ENCODE peak calls at places on chromosomes 11 and 22, in five cellular contexts. F is astrocyte of the spinal cord, R is GM23338, I is IMR-90, U is endodermal cell. Z is an unnamed sample.

GRCh38 chr22:37771702-37772427 is 35.9 kb upstream of the GCAT start:
- DNase-seq in R (no peak), I (no peak), U (no peak), F (no peak), Z (no peak)

GRCh38 chr11:61021661-61022212 is 50.3 kb downstream of the CD6 start:
- DNase-seq in R (peak), U (peak), F (no peak), I (no peak), Z (peak)

GRCh38 chr22:38286915-38287669 is 14.3 kb upstream of the TMEM184B start:
- DNase-seq in F (no peak), I (no peak), R (peak), U (no peak), Z (no peak)

GRCh38 chr11:102241026-102241425 is 76.3 kb upstream of the BIRC3 start:
- DNase-seq in I (peak), U (no peak), R (no peak), F (peak), Z (no peak)

GRCh38 chr22:48494968-48495750 is 1332.5 kb downstream of the BRD1 start:
- DNase-seq in U (no peak), R (no peak), F (no peak), I (no peak), Z (peak)

GRCh38 chr22:47090591-47091240 is 328.3 kb downstream of the TBC1D22A start:
- DNase-seq in R (peak), U (peak), F (peak), I (peak), Z (no peak)

GRCh38 chr11:2951235-2952110 is 22.3 kb upstream of the PHLDA2 start:
- DNase-seq in I (peak), F (peak), R (no peak), U (peak), Z (no peak)

GRCh38 chr22:23150762-23151161 is 5.5 kb downstream of the RAB36 start:
- DNase-seq in U (no peak), F (no peak), R (no peak), I (no peak), Z (no peak)

GRCh38 chr22:39314251-39314971 is 5.0 kb downstream of the RPL3 start:
- DNase-seq in F (no peak), U (peak), R (peak), I (no peak), Z (no peak)

GRCh38 chr22:25054943-25055511 is 102.5 kb downstream of the KIAA1671 start:
- DNase-seq in R (no peak), F (no peak), I (no peak), U (no peak), Z (peak)

GRCh38 chr22:46660604-46661201 is 40.5 kb downstream of the GRAMD4 start:
- DNase-seq in F (no peak), R (peak), U (no peak), I (no peak), Z (peak)

GRCh38 chr11:69435161-69435990 is 46.1 kb upstream of the LINC01488 start:
- DNase-seq in R (no peak), F (no peak), U (peak), I (no peak), Z (peak)

GRCh38 chr11:69293819-69294505 is at the start of gene MYEOV:
- DNase-seq in R (peak), I (no peak), F (peak), U (peak), Z (peak)

GRCh38 chr22:26642465-26643367 is 14.7 kb upstream of the MIAT start:
- DNase-seq in R (peak), U (peak), F (peak), I (no peak), Z (peak)

GRCh38 chr11:131583823-131584222 is 213.4 kb downstream of the NTM start:
- DNase-seq in F (no peak), U (no peak), I (no peak), R (no peak), Z (no peak)

GRCh38 chr11:66316849-66317251 is at the start of gene CD248:
- DNase-seq in F (peak), I (peak), R (peak), U (peak), Z (no peak)

GRCh38 chr11:11069741-11070550 is 212.1 kb upstream of the ZBED5 start:
- DNase-seq in U (no peak), F (no peak), I (no peak), R (no peak), Z (no peak)

GRCh38 chr11:64444838-64445441 is 86.0 kb downstream of the RPS6KA4 start:
- DNase-seq in U (peak), R (peak), F (no peak), I (peak), Z (no peak)

GRCh38 chr11:8168485-8169257 is at the start of gene RIC3:
- DNase-seq in U (peak), F (no peak), R (peak), I (no peak), Z (peak)

GRCh38 chr22:28314959-28315358 is 364.7 kb downstream of the TTC28 start:
- DNase-seq in I (no peak), R (no peak), U (no peak), F (no peak), Z (no peak)

GRCh38 chr22:24134090-24134846 is 47.0 kb upstream of the SUSD2 start:
- DNase-seq in F (peak), I (no peak), R (peak), U (peak), Z (peak)

GRCh38 chr11:93849751-93850584 is 450 bp downstream of the VSTM5 start:
- DNase-seq in R (peak), U (peak), I (no peak), F (peak), Z (peak)

GRCh38 chr11:60334005-60334620 is 7.1 kb downstream of the MS4A6E start:
- DNase-seq in R (peak), U (peak), F (peak), I (peak), Z (peak)

GRCh38 chr11:128550967-128551522 is 36.3 kb downstream of the ETS1 start:
- DNase-seq in F (no peak), U (no peak), I (no peak), R (no peak), Z (no peak)

GRCh38 chr11:109939176-109939810 is 153.9 kb upstream of the ZC3H12C start:
- DNase-seq in R (peak), U (peak), I (peak), F (peak), Z (peak)

GRCh38 chr22:21929253-21929652 is 23.4 kb downstream of the PPM1F start:
- DNase-seq in F (no peak), U (peak), I (no peak), R (no peak), Z (no peak)

GRCh38 chr22:22074634-22075381 is 92.2 kb upstream of the TOP3B start:
- DNase-seq in R (no peak), U (no peak), I (no peak), F (no peak), Z (no peak)

GRCh38 chr11:39678996-39679395 is 1780.5 kb downstream of the LRRC4C start:
- DNase-seq in I (no peak), U (no peak), R (no peak), F (peak), Z (no peak)

GRCh38 chr22:31893460-31893859 is 50.9 kb upstream of the YWHAH start:
- DNase-seq in U (no peak), I (no peak), F (peak), R (no peak), Z (no peak)

GRCh38 chr11:134332189-134332631 is 422 bp downstream of the GLB1L2 start:
- DNase-seq in F (no peak), R (peak), I (no peak), U (peak), Z (no peak)

GRCh38 chr11:304915-305833 is 2.4 kb upstream of the IFITM2 start:
- DNase-seq in I (peak), U (peak), F (peak), R (peak), Z (peak)

GRCh38 chr11:46429709-46430108 is 38.1 kb upstream of the CHRM4 start:
- DNase-seq in I (no peak), U (no peak), R (no peak), F (no peak), Z (no peak)

GRCh38 chr11:134639586-134640330 is 227.7 kb upstream of the B3GAT1 start:
- DNase-seq in U (peak), R (no peak), I (no peak), F (no peak), Z (no peak)

GRCh38 chr22:22487059-22487458 is 21.5 kb downstream of the ZNF280B start:
- DNase-seq in U (no peak), F (no peak), I (no peak), R (no peak), Z (no peak)

GRCh38 chr22:37848587-37849088 is 581 bp upstream of the EIF3L start:
- DNase-seq in U (peak), F (peak), R (peak), I (peak), Z (no peak)

GRCh38 chr22:12601870-12602779 is 2925.9 kb upstream of the OR11H1 start:
- DNase-seq in R (no peak), F (no peak), I (no peak), U (no peak), Z (no peak)

GRCh38 chr11:115939726-115940421 is 435.7 kb upstream of the CADM1 start:
- DNase-seq in R (no peak), F (no peak), I (no peak), U (no peak), Z (no peak)

GRCh38 chr11:114066046-114066648 is 6.6 kb downstream of the ZBTB16 start:
- DNase-seq in U (no peak), R (no peak), F (no peak), I (no peak), Z (no peak)
- H3K4me3 ChIP-seq in U (no peak), R (no peak), F (no peak), I (no peak), Z (no peak)

DNA sequence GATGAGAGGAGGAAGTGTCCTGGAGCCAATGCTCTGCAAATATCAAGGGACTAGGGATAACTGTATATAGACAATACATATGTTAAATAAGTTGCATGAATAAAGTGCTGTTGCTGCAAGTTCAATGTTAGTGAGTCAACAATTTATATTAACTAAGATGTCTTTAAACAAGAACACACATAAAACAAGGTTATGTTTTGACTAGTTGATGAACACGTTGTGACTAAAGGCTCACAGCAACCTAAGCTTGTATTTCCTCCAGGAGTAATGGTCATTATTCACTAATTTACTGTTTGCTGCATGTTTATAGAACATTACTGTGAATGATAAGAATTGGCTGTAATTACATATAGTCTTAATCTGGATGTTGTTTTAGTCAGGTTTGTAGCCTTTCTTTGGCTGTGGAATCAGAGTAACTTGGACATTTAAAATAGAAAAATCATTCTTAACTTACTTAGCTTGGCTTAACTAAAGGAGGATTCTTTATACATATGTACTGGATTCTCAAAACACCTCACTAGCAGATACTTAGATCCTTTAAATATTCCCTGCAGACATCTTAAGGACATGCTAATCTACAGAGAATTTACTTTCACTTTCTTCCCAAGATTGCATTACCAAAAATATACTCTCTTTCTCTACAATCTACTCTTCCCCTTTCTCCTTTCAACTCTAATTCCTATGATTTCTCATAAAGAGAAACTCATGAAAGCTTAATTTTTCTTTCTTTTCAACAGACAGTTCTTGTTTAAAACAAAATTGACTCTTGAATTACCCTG is 319.6 kb upstream of the CTSC start:
- DNase-seq in I (no peak), U (no peak), F (peak), R (no peak), Z (no peak)
- H3K4me3 ChIP-seq in I (no peak), U (no peak), F (no peak), R (no peak), Z (no peak)

GRCh38 chr11:44067266-44067665 is 1.2 kb downstream of the ACCS start:
- DNase-seq in I (no peak), F (no peak), R (no peak), U (no peak), Z (no peak)
- H3K4me3 ChIP-seq in I (no peak), F (no peak), R (peak), U (no peak), Z (no peak)

GRCh38 chr11:1928891-1929541 is 9.5 kb downstream of the TNNT3 start:
- DNase-seq in U (no peak), F (no peak), R (no peak), I (no peak), Z (peak)
- H3K4me3 ChIP-seq in U (no peak), F (no peak), R (no peak), I (no peak), Z (no peak)

GRCh38 chr22:20205464-20205963 is 54.7 kb upstream of the CCDC188 start:
- DNase-seq in I (no peak), R (no peak), F (no peak), U (no peak), Z (no peak)
- H3K4me3 ChIP-seq in I (no peak), R (no peak), F (no peak), U (no peak), Z (no peak)

GRCh38 chr11:34633640-34633989 is 12.7 kb downstream of the EHF start:
- DNase-seq in I (no peak), U (no peak), F (no peak), R (no peak), Z (no peak)

GRCh38 chr11:34636127-34636526 is 15.2 kb downstream of the EHF start:
- DNase-seq in F (no peak), U (no peak), R (no peak), I (no peak), Z (no peak)

GRCh38 chr11:34631737-34632104 is 10.8 kb downstream of the EHF start:
- DNase-seq in I (no peak), F (no peak), R (no peak), U (no peak), Z (no peak)

GRCh38 chr11:34632105-34632780 is 11.3 kb downstream of the EHF start:
- DNase-seq in R (no peak), F (no peak), I (no peak), U (peak), Z (no peak)

GRCh38 chr11:34633990-34634725 is 13.3 kb downstream of the EHF start:
- DNase-seq in F (no peak), R (no peak), U (peak), I (peak), Z (no peak)
- H3K4me3 ChIP-seq in F (no peak), R (no peak), U (no peak), I (no peak), Z (no peak)

DNA sequence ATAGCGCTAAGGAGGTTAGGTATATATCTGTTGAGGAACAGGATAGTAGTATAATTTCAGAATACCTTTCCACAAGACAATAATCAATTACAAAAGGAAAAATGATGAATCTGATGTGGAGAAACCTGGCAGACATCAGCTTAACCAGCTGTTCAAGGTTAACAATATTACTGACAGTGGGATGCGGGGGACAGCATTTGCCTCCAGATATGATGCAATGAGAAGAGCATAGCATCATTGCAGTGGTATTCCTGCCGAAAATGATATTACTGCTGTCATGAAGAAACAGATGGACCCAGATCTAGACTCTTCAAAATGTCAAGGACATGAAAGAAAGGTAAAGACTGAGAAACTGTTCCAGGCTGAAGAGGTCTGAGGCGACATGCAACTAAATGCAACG is 49.7 kb downstream of the RBFOX2 start:
- DNase-seq in F (no peak), I (no peak), R (no peak), U (no peak), Z (no peak)
- H3K4me3 ChIP-seq in F (no peak), I (no peak), R (no peak), U (no peak), Z (no peak)